ENCODE peak calls at places on chromosomes 5 and 9, in six cellular contexts. H, A, M, P, X and C are unnamed samples. For H3K4me1, the result is how much of the 10 kb centered on the place peaks cover.

GRCh38 chr5:1111727-1112289 is at the start of gene SLC12A7:
- DNase-seq in H (no peak), A (no peak), M (peak), P (no peak), X (peak), C (no peak)

GRCh38 chr5:12022444-12022843 is 118.2 kb upstream of the CTNND2 start:
- DNase-seq in H (no peak), A (no peak), M (no peak), P (no peak), X (no peak), C (no peak)

GRCh38 chr9:68669189-68669588 is 35.9 kb upstream of the PIP5K1B start:
- DNase-seq in H (no peak), A (no peak), M (no peak), P (no peak), X (no peak), C (no peak)

GRCh38 chr5:389891-390290 is 53.1 kb upstream of the EXOC3 start:
- DNase-seq in H (no peak), A (no peak), M (no peak), P (no peak), X (no peak), C (no peak)

GRCh38 chr5:91291628-91292569 is 91.2 kb downstream of the ARRDC3 start:
- DNase-seq in H (no peak), A (no peak), M (no peak), P (no peak), X (no peak), C (no peak)

GRCh38 chr5:61298580-61298979 is 33.5 kb upstream of the ZSWIM6 start:
- DNase-seq in H (peak), A (peak), M (no peak), P (no peak), X (no peak), C (peak)

GRCh38 chr9:38423939-38424843 is at the start of gene IGFBPL1:
- DNase-seq in H (no peak), A (peak), M (no peak), P (no peak), X (no peak), C (no peak)

GRCh38 chr9:125415583-125416443 is 154.2 kb downstream of the GAPVD1 start:
- DNase-seq in H (no peak), A (no peak), M (no peak), P (no peak), X (no peak), C (no peak)

GRCh38 chr9:4207881-4208615 is 91.8 kb downstream of the GLIS3 start:
- DNase-seq in H (no peak), A (peak), M (no peak), P (no peak), X (no peak), C (no peak)

GRCh38 chr9:84703793-84704192 is 34.3 kb downstream of the NTRK2 start:
- DNase-seq in H (no peak), A (peak), M (no peak), P (no peak), X (no peak), C (no peak)

GRCh38 chr5:176810084-176810597 is at the start of gene UNC5A:
- DNase-seq in H (no peak), A (peak), M (no peak), P (peak), X (peak), C (no peak)

GRCh38 chr9:120583958-120584369 is 4.0 kb upstream of the CDK5RAP2 start:
- DNase-seq in H (peak), A (peak), M (peak), P (peak), X (no peak), C (peak)

GRCh38 chr5:127757576-127757975 is 54.4 kb downstream of the CCDC192 start:
- DNase-seq in H (no peak), A (peak), M (peak), P (peak), X (no peak), C (peak)

GRCh38 chr5:33079548-33079947 is 361.2 kb upstream of the TARS1 start:
- DNase-seq in H (no peak), A (peak), M (no peak), P (no peak), X (no peak), C (no peak)

GRCh38 chr9:35225677-35226076 is 63.9 kb downstream of the UNC13B start:
- DNase-seq in H (no peak), A (no peak), M (no peak), P (no peak), X (no peak), C (no peak)

GRCh38 chr5:6473284-6473683 is 24.6 kb downstream of the UBE2QL1 start:
- DNase-seq in H (no peak), A (no peak), M (no peak), P (no peak), X (no peak), C (no peak)

GRCh38 chr5:89187883-89188465 is 305.0 kb upstream of the MEF2C start:
- DNase-seq in H (no peak), A (no peak), M (no peak), P (no peak), X (no peak), C (no peak)

GRCh38 chr9:124267271-124267807 is 9.6 kb downstream of the NEK6 start:
- DNase-seq in H (no peak), A (peak), M (no peak), P (no peak), X (no peak), C (peak)

GRCh38 chr9:95733687-95734659 is 141.5 kb upstream of the ERCC6L2 start:
- DNase-seq in H (no peak), A (no peak), M (no peak), P (no peak), X (no peak), C (no peak)

GRCh38 chr9:73780916-73781315 is 629.3 kb downstream of the ANXA1 start:
- DNase-seq in H (no peak), A (peak), M (no peak), P (no peak), X (no peak), C (peak)

GRCh38 chr5:963673-964531 is 44.7 kb upstream of the NKD2 start:
- DNase-seq in H (no peak), A (peak), M (peak), P (no peak), X (no peak), C (no peak)

GRCh38 chr5:154078305-154078704 is 39.5 kb downstream of the MFAP3 start:
- DNase-seq in H (no peak), A (no peak), M (no peak), P (no peak), X (no peak), C (no peak)

GRCh38 chr9:91534374-91534773 is 110.7 kb upstream of the NFIL3 start:
- DNase-seq in H (no peak), A (no peak), M (no peak), P (no peak), X (no peak), C (peak)

GRCh38 chr5:52119768-52120167 is 667.9 kb upstream of the ITGA1 start:
- DNase-seq in H (no peak), A (no peak), M (no peak), P (no peak), X (no peak), C (no peak)

GRCh38 chr9:80698725-80699124 is 990.6 kb downstream of the TLE1 start:
- DNase-seq in H (no peak), A (no peak), M (no peak), P (no peak), X (no peak), C (no peak)

GRCh38 chr9:76634356-76635054 is 129.7 kb upstream of the PCA3 start:
- DNase-seq in H (peak), A (peak), M (no peak), P (peak), X (no peak), C (peak)

GRCh38 chr9:34998266-34998665 is 8.7 kb downstream of the DNAJB5 start:
- DNase-seq in H (no peak), A (no peak), M (no peak), P (no peak), X (no peak), C (no peak)

GRCh38 chr9:100505564-100506159 is 32.7 kb downstream of the TMEFF1 start:
- DNase-seq in H (peak), A (peak), M (peak), P (peak), X (peak), C (peak)

GRCh38 chr5:151150484-151151262 is 6.9 kb downstream of the ANXA6 start:
- DNase-seq in H (no peak), A (peak), M (no peak), P (no peak), X (peak), C (no peak)

GRCh38 chr5:6535594-6535993 is 86.9 kb downstream of the UBE2QL1 start:
- DNase-seq in H (no peak), A (no peak), M (no peak), P (no peak), X (no peak), C (no peak)

GRCh38 chr9:6008169-6008979 is 7.0 kb downstream of the RANBP6 start:
- DNase-seq in H (peak), A (peak), M (peak), P (peak), X (peak), C (peak)

GRCh38 chr9:6006968-6007769 is 8.3 kb downstream of the RANBP6 start:
- DNase-seq in H (peak), A (peak), M (peak), P (peak), X (peak), C (peak)

DNA sequence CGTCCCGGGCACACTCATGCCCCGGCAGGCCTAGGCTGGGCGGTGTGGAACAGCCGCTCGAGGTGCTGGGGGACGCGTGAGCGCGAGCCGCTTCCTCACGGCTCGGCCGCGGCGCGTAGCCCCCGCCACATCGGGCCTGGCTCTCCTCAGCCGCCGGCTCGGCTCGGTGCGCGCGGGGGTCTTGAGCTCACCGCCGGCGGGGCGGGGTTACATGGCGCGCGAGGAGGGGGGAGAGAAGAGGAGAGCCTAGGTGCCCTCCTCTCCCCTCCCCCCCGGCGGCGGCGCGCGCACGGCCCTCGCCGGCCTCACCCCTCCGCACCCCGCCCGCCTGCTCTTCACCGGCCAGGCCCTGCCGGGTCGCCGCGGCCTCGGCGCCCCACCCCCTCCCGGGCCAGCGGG is 7.7 kb downstream of the RANBP6 start:
- DNase-seq in H (peak), A (peak), M (peak), P (peak), X (peak), C (peak)
- H3K4me1 ChIP-seq in H (half or more), A (under half), M (under half), P (under half), X (under half), C (under half)

DNA sequence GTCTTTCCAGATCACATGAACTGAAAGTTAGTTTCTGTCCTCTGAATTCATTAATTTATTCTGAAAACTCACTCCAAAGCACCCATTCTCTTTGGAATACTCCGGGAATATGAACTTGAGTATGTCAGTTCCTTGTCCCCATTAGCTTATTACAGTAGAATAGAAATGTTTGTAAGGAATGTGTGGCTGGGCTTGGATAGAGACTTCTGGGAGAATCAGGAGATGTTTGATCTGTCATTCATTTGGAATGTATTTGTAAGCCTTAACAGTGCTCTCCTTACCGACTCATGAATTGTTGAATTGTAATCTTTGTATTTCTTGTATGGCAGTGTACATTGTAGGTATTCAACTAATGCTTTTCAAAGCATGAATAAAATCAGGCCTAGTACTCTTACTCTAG is 548.4 kb downstream of the LRRC70 start:
- DNase-seq in H (no peak), A (peak), M (no peak), P (no peak), X (no peak), C (peak)
- H3K27ac ChIP-seq in H (no peak), A (peak), M (no peak), P (no peak), X (no peak), C (peak)

GRCh38 chr5:119336262-119336661 is 19.6 kb upstream of the TNFAIP8 start:
- DNase-seq in H (no peak), A (no peak), M (no peak), P (no peak), X (no peak), C (no peak)
- H3K4me1 ChIP-seq in H (under half), A (under half), M (under half), P (under half), X (under half), C (under half)

GRCh38 chr9:691825-692363 is 149.6 kb upstream of the DMRT1 start:
- DNase-seq in H (no peak), A (no peak), M (no peak), P (no peak), X (no peak), C (no peak)
- H3K27ac ChIP-seq in H (no peak), A (no peak), M (no peak), P (no peak), X (no peak), C (no peak)